ENCODE peak calls at places on chromosomes 7 and 10, in eight cellular contexts. N is testis; H is colonic mucosa; X is fibroblast of lung; P is psoas muscle; T is CD8-positive, alpha-beta T cell; E is endodermal cell; I is OCI-LY7. V is an unnamed sample. For H3K9me3, the result is how much of the 10 kb centered on the place peaks cover.

GRCh38 chr7:41881313-41882130 is 178.6 kb upstream of the INHBA start:
- DNase-seq in I (peak), P (peak), X (peak), E (no peak), T (peak), N (no peak), H (peak), V (no peak)

GRCh38 chr7:25777969-25778767 is 373.8 kb upstream of the NFE2L3 start:
- DNase-seq in X (no peak), E (no peak), P (peak), H (no peak), T (no peak), N (peak), I (no peak), V (no peak)

GRCh38 chr10:20855398-20856038 is 41.6 kb downstream of the NEBL start:
- DNase-seq in T (no peak), P (no peak), H (no peak), X (peak), E (no peak), N (no peak), I (peak), V (no peak)

GRCh38 chr10:90644165-90644564 is 213.7 kb downstream of the HTR7 start:
- DNase-seq in N (no peak), P (no peak), I (no peak), X (no peak), H (no peak), T (no peak), E (no peak), V (no peak)

GRCh38 chr7:34061175-34061574 is 155.8 kb downstream of the BMPER start:
- DNase-seq in H (no peak), P (no peak), N (no peak), I (no peak), X (peak), T (no peak), E (no peak), V (no peak)

GRCh38 chr10:43000651-43001426 is 76.0 kb upstream of the RET start:
- DNase-seq in X (no peak), N (no peak), P (peak), E (no peak), H (no peak), I (no peak), T (no peak), V (no peak)

GRCh38 chr7:44281811-44282600 is 43.4 kb downstream of the CAMK2B start:
- DNase-seq in E (peak), N (no peak), H (no peak), I (no peak), T (peak), X (no peak), P (no peak), V (peak)

GRCh38 chr7:102279537-102280400 is 6.9 kb upstream of the SH2B2 start:
- DNase-seq in H (peak), P (peak), N (no peak), T (peak), E (peak), X (peak), I (peak), V (peak)

GRCh38 chr10:3473271-3473670 is 300.7 kb upstream of the PITRM1 start:
- DNase-seq in E (no peak), I (no peak), N (no peak), H (no peak), P (no peak), T (no peak), X (no peak), V (no peak)

GRCh38 chr10:12981570-12981969 is 19.9 kb downstream of the CCDC3 start:
- DNase-seq in H (no peak), I (no peak), E (no peak), T (no peak), P (no peak), N (no peak), X (peak), V (no peak)

GRCh38 chr10:37872283-37872682 is 14.9 kb upstream of the ZNF248 start:
- DNase-seq in T (no peak), X (no peak), N (no peak), H (no peak), I (no peak), P (no peak), E (no peak), V (no peak)

GRCh38 chr10:128087884-128088695 is 38.1 kb downstream of the MKI67 start:
- DNase-seq in H (no peak), I (peak), E (peak), T (no peak), X (no peak), P (no peak), N (no peak), V (peak)

GRCh38 chr7:20329389-20330175 is 1.1 kb upstream of the ITGB8 start:
- DNase-seq in E (peak), I (no peak), T (no peak), X (peak), N (peak), P (peak), H (peak), V (peak)

GRCh38 chr7:362416-363096 is 72.6 kb downstream of the FOXL3 start:
- DNase-seq in N (peak), P (peak), E (no peak), X (peak), I (no peak), H (no peak), T (peak), V (no peak)

GRCh38 chr7:13057462-13058200 is 370.2 kb downstream of the ARL4A start:
- DNase-seq in T (no peak), X (peak), P (no peak), H (no peak), N (no peak), I (peak), E (no peak), V (no peak)

DNA sequence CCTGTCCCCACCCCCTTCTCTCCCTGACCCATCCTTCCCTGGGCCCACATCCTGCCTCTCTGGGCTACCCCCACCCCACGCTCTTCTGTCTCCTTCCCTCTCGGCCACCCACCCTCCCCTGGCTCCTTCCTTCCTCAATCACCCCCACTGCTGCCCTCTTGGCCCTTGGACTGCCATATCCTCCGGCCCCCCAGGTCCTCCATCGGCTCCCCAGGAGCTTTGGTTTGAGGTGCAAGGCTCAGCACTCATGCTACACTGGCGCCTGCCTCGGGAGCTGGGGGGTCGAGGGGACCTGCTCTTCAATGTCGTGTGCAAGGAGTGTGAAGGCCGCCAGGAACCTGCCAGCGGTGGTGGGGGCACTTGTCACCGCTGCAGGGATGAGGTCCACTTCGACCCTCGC is 10.9 kb downstream of the EPHB6 start:
- DNase-seq in T (no peak), I (no peak), N (no peak), E (no peak), X (no peak), H (no peak), P (peak), V (no peak)
- H3K9me3 ChIP-seq in T (under half), I (under half), N (under half), E (under half), X (under half), H (under half), P (under half), V (under half)

GRCh38 chr10:125217986-125218675 is 57.8 kb upstream of the CTBP2 start:
- DNase-seq in E (peak), N (no peak), H (no peak), I (no peak), T (no peak), X (no peak), P (no peak), V (no peak)
- TF ChIP-seq CTCF in E (peak), N (no peak), H (no peak), I (peak), T (no peak), X (no peak), P (no peak), V (no peak)

DNA sequence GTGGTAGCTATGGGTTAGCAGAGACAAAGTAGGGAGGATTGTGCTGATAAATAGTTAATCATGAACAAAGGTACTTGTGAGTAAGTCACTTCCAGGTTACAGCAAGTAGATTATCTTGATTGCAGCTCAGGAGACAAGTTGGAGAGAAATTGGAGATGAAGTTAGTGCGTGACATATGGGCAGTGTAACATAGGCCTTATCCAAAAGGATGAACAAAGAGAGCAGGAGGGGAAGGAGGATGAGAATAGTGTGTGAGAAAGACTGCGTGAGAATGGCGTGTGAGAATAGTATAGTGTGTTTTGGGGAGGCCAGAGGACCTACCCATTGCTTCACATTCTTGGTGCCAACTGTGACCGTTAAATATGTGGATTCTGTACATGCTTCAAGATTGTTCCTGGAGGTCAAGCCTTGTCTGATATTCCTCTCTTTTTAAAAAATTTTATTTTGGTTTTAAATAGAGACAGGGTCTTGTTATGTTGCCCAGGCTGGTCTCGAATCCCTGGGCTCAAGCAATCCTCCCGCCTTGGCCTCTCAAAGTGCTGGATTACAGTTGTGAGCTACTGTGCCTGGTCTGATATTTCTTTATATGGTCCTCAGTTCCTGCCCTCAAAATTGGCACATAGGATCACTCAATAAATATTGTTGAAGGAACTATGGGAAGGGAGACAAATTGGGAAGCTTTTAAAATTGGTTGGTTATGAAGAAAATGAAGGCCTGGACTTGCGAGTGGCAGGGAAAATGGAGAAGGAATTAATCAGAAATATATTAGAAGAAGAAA is 3.2 kb downstream of the VCL start:
- DNase-seq in I (no peak), H (no peak), N (no peak), E (peak), T (no peak), P (no peak), X (no peak), V (peak)
- H3K4me3 ChIP-seq in I (no peak), H (no peak), N (peak), E (peak), T (no peak), P (peak), X (peak), V (no peak)

GRCh38 chr7:16399265-16399801 is 22.0 kb downstream of the CRPPA start:
- DNase-seq in E (no peak), H (no peak), X (peak), I (no peak), P (no peak), N (peak), T (no peak), V (no peak)

GRCh38 chr7:16397497-16398210 is 23.7 kb downstream of the CRPPA start:
- DNase-seq in H (no peak), T (no peak), X (no peak), E (no peak), I (no peak), N (peak), P (no peak), V (no peak)

GRCh38 chr7:16395121-16395520 is 26.2 kb downstream of the CRPPA start:
- DNase-seq in I (no peak), H (no peak), P (no peak), T (no peak), N (no peak), X (no peak), E (no peak), V (no peak)

GRCh38 chr7:16398211-16399017 is 22.9 kb downstream of the CRPPA start:
- DNase-seq in E (no peak), P (no peak), I (no peak), X (no peak), H (no peak), T (no peak), N (peak), V (no peak)

GRCh38 chr7:16396766-16397496 is 24.4 kb downstream of the CRPPA start:
- DNase-seq in I (no peak), P (no peak), E (no peak), T (no peak), X (no peak), H (no peak), N (no peak), V (no peak)
- H3K9me3 ChIP-seq in I (under half), P (under half), E (half or more), T (under half), X (under half), H (under half), N (under half), V (under half)

DNA sequence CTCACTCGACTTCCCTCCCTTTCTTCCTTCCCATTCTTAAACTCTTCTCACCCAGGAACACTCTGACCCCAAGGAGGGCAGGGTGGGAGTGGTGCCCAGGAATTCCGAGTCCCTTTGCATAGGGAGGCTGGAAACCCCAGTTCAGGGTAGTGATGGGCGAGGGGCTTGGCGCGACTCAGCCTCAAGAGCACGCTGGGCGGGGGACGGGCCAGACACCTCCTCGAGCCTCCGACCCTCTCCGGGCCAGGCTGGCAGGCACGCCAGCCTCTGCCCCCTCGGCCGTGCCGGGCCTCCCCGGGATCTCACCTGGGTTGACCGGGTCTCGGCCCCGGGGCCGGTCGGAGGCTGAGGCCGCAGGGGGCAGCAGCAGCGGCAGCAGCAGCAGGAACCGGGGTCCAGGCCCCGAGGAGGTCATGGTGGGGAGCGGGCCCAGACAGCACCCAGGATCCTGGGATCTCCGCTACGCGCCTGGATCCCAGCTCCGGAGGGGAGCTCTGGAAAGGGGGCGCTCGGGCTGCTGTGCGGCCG is 457 bp downstream of the PLOD3 start:
- DNase-seq in P (no peak), N (no peak), X (peak), I (no peak), T (no peak), H (no peak), E (no peak), V (no peak)
- TF ChIP-seq CTCF in P (peak), N (peak), X (no peak), I (peak), T (no peak), H (no peak), E (no peak), V (no peak)

DNA sequence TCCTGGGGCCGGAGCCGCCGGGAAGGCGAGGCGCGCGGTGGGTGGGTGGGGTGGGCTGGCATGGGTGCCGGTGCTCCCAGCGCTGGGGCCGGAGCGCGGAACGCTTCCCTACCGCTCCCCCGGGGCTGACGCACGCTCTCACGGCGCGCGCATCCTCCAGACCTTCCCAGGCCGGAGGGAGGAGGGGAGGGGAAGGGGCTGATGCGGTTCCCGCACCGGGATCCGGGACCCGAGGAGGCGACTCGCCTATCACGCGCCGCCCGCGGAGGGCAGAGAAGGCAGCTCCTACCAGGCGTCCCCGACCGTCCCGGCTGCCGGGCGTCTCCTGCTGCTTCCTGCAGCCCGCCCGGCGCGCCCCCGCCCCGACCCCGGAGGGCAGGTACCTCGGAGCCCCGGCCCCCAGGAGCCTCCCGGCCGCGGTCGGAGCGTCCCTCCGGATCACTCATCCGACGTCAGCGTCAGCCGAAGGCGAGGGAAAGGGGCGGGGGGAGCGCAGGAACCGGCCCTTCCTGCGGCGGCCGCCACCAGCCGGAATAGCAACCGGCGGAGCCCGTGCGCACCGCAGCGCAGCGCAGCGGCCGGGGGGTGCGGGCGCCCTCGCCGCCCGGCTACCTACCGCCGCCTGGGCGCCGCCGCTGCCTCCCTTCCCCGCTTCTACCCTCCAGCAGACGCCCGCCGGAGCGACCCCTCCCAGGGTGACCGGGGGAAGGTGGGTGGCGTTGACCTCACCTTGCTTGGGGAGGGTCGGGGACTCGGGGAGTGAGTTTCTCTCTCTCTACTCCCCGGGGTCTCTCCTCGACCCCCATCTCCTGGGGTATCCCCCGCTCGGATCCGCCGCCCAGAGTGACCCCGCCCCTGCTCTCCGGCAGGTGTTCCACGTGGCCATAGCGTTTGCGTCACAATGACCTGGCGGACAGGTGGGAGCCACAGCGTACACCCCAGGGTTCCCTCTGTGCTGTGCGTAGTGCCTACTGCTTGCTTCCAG is at the start of gene ICA1:
- DNase-seq in X (peak), P (peak), E (peak), H (peak), T (no peak), N (peak), I (no peak), V (peak)
- H3K4me3 ChIP-seq in X (no peak), P (peak), E (peak), H (peak), T (no peak), N (peak), I (no peak), V (peak)

GRCh38 chr10:131203456-131204357 is 107.8 kb downstream of the TCERG1L start:
- DNase-seq in P (peak), T (no peak), H (no peak), N (peak), E (peak), X (no peak), I (no peak), V (no peak)
- H3K9me3 ChIP-seq in P (under half), T (under half), H (under half), N (under half), E (under half), X (under half), I (under half), V (under half)

V was measured in WERI-Rb-1.